ENCODE peak calls at places on chromosomes 3 and 15, in seven cellular contexts. One of them, this sample, is unnamed.

GRCh38 chr15:95377251-95377852 is 953.1 kb upstream of the NR2F2 start:
- DNase-seq in mucosa of descending colon: no peak
- DNase-seq in endothelial cell: no peak
- DNase-seq in NCI-H446: no peak
- DNase-seq in stimulated activated CD8-positive, alpha-beta memory T cell treated with anti-CD3 and anti-CD28 coated beads, Interleukin-15, amount 100 ng/mL, for 24 hours: no peak
- DNase-seq in effector CD4-positive, alpha-beta T cell: no peak
- DNase-seq in GM23248: no peak
- DNase-seq in this sample: no peak

GRCh38 chr3:49500408-49501257 is 30.6 kb downstream of the DAG1 start:
- DNase-seq in GM23248: peak
- DNase-seq in endothelial cell: no peak
- DNase-seq in mucosa of descending colon: no peak
- DNase-seq in NCI-H446: no peak
- DNase-seq in effector CD4-positive, alpha-beta T cell: no peak
- DNase-seq in stimulated activated CD8-positive, alpha-beta memory T cell treated with anti-CD3 and anti-CD28 coated beads, Interleukin-15, amount 100 ng/mL, for 24 hours: no peak
- DNase-seq in this sample: no peak

GRCh38 chr15:74295800-74296199 is 59.7 kb downstream of the CCDC33 start:
- DNase-seq in endothelial cell: no peak
- DNase-seq in stimulated activated CD8-positive, alpha-beta memory T cell treated with anti-CD3 and anti-CD28 coated beads, Interleukin-15, amount 100 ng/mL, for 24 hours: no peak
- DNase-seq in GM23248: no peak
- DNase-seq in NCI-H446: no peak
- DNase-seq in mucosa of descending colon: no peak
- DNase-seq in effector CD4-positive, alpha-beta T cell: no peak
- DNase-seq in this sample: no peak

GRCh38 chr15:67085237-67085817 is 19.9 kb downstream of the SMAD3 start:
- DNase-seq in stimulated activated CD8-positive, alpha-beta memory T cell treated with anti-CD3 and anti-CD28 coated beads, Interleukin-15, amount 100 ng/mL, for 24 hours: no peak
- DNase-seq in GM23248: peak
- DNase-seq in NCI-H446: no peak
- DNase-seq in mucosa of descending colon: no peak
- DNase-seq in effector CD4-positive, alpha-beta T cell: no peak
- DNase-seq in endothelial cell: no peak
- DNase-seq in this sample: no peak

GRCh38 chr3:16913264-16913580 is 28.5 kb downstream of the PLCL2 start:
- DNase-seq in effector CD4-positive, alpha-beta T cell: no peak
- DNase-seq in stimulated activated CD8-positive, alpha-beta memory T cell treated with anti-CD3 and anti-CD28 coated beads, Interleukin-15, amount 100 ng/mL, for 24 hours: no peak
- DNase-seq in GM23248: no peak
- DNase-seq in mucosa of descending colon: no peak
- DNase-seq in endothelial cell: no peak
- DNase-seq in NCI-H446: no peak
- DNase-seq in this sample: no peak

GRCh38 chr15:48191574-48192225 is at the start of gene CTXN2:
- DNase-seq in effector CD4-positive, alpha-beta T cell: no peak
- DNase-seq in stimulated activated CD8-positive, alpha-beta memory T cell treated with anti-CD3 and anti-CD28 coated beads, Interleukin-15, amount 100 ng/mL, for 24 hours: no peak
- DNase-seq in mucosa of descending colon: no peak
- DNase-seq in NCI-H446: no peak
- DNase-seq in GM23248: no peak
- DNase-seq in endothelial cell: peak
- DNase-seq in this sample: peak

GRCh38 chr3:105842943-105843342 is 25.9 kb downstream of the CBLB start:
- DNase-seq in endothelial cell: no peak
- DNase-seq in mucosa of descending colon: no peak
- DNase-seq in stimulated activated CD8-positive, alpha-beta memory T cell treated with anti-CD3 and anti-CD28 coated beads, Interleukin-15, amount 100 ng/mL, for 24 hours: no peak
- DNase-seq in effector CD4-positive, alpha-beta T cell: no peak
- DNase-seq in NCI-H446: peak
- DNase-seq in GM23248: no peak
- DNase-seq in this sample: no peak

GRCh38 chr3:46496745-46497555 is 826 bp upstream of the RTP3 start:
- DNase-seq in endothelial cell: peak
- DNase-seq in stimulated activated CD8-positive, alpha-beta memory T cell treated with anti-CD3 and anti-CD28 coated beads, Interleukin-15, amount 100 ng/mL, for 24 hours: no peak
- DNase-seq in effector CD4-positive, alpha-beta T cell: peak
- DNase-seq in NCI-H446: no peak
- DNase-seq in mucosa of descending colon: no peak
- DNase-seq in GM23248: peak
- DNase-seq in this sample: peak

GRCh38 chr15:77633913-77634265 is 1.2 kb upstream of the LINGO1 start:
- DNase-seq in GM23248: no peak
- DNase-seq in effector CD4-positive, alpha-beta T cell: no peak
- DNase-seq in NCI-H446: no peak
- DNase-seq in stimulated activated CD8-positive, alpha-beta memory T cell treated with anti-CD3 and anti-CD28 coated beads, Interleukin-15, amount 100 ng/mL, for 24 hours: no peak
- DNase-seq in endothelial cell: no peak
- DNase-seq in mucosa of descending colon: no peak
- DNase-seq in this sample: peak

GRCh38 chr15:85333132-85333831 is 47.1 kb upstream of the AKAP13 start:
- DNase-seq in stimulated activated CD8-positive, alpha-beta memory T cell treated with anti-CD3 and anti-CD28 coated beads, Interleukin-15, amount 100 ng/mL, for 24 hours: no peak
- DNase-seq in endothelial cell: no peak
- DNase-seq in GM23248: peak
- DNase-seq in NCI-H446: no peak
- DNase-seq in effector CD4-positive, alpha-beta T cell: no peak
- DNase-seq in mucosa of descending colon: no peak
- DNase-seq in this sample: no peak

GRCh38 chr15:96657096-96657495 is 326.6 kb downstream of the NR2F2 start:
- DNase-seq in stimulated activated CD8-positive, alpha-beta memory T cell treated with anti-CD3 and anti-CD28 coated beads, Interleukin-15, amount 100 ng/mL, for 24 hours: no peak
- DNase-seq in GM23248: no peak
- DNase-seq in endothelial cell: no peak
- DNase-seq in effector CD4-positive, alpha-beta T cell: no peak
- DNase-seq in NCI-H446: no peak
- DNase-seq in mucosa of descending colon: no peak
- DNase-seq in this sample: no peak

GRCh38 chr3:3127432-3128010 is 781 bp downstream of the TRNT1 start:
- DNase-seq in mucosa of descending colon: no peak
- DNase-seq in endothelial cell: no peak
- DNase-seq in effector CD4-positive, alpha-beta T cell: peak
- DNase-seq in stimulated activated CD8-positive, alpha-beta memory T cell treated with anti-CD3 and anti-CD28 coated beads, Interleukin-15, amount 100 ng/mL, for 24 hours: no peak
- DNase-seq in NCI-H446: no peak
- DNase-seq in GM23248: peak
- DNase-seq in this sample: peak

GRCh38 chr15:69668963-69669362 is 216.3 kb downstream of the RPLP1 start:
- DNase-seq in NCI-H446: no peak
- DNase-seq in stimulated activated CD8-positive, alpha-beta memory T cell treated with anti-CD3 and anti-CD28 coated beads, Interleukin-15, amount 100 ng/mL, for 24 hours: no peak
- DNase-seq in GM23248: no peak
- DNase-seq in effector CD4-positive, alpha-beta T cell: no peak
- DNase-seq in mucosa of descending colon: peak
- DNase-seq in endothelial cell: no peak
- DNase-seq in this sample: no peak

GRCh38 chr15:42696626-42697025 is 40.3 kb downstream of the CDAN1 start:
- DNase-seq in mucosa of descending colon: no peak
- DNase-seq in NCI-H446: no peak
- DNase-seq in effector CD4-positive, alpha-beta T cell: no peak
- DNase-seq in stimulated activated CD8-positive, alpha-beta memory T cell treated with anti-CD3 and anti-CD28 coated beads, Interleukin-15, amount 100 ng/mL, for 24 hours: no peak
- DNase-seq in endothelial cell: no peak
- DNase-seq in GM23248: no peak
- DNase-seq in this sample: no peak

GRCh38 chr15:58666957-58667356 is 82.5 kb downstream of the ADAM10 start:
- DNase-seq in effector CD4-positive, alpha-beta T cell: no peak
- DNase-seq in GM23248: peak
- DNase-seq in endothelial cell: no peak
- DNase-seq in mucosa of descending colon: no peak
- DNase-seq in NCI-H446: no peak
- DNase-seq in stimulated activated CD8-positive, alpha-beta memory T cell treated with anti-CD3 and anti-CD28 coated beads, Interleukin-15, amount 100 ng/mL, for 24 hours: no peak
- DNase-seq in this sample: no peak

GRCh38 chr3:120908803-120909601 is 997 bp downstream of the STXBP5L start:
- DNase-seq in effector CD4-positive, alpha-beta T cell: no peak
- DNase-seq in GM23248: peak
- DNase-seq in NCI-H446: no peak
- DNase-seq in stimulated activated CD8-positive, alpha-beta memory T cell treated with anti-CD3 and anti-CD28 coated beads, Interleukin-15, amount 100 ng/mL, for 24 hours: no peak
- DNase-seq in mucosa of descending colon: peak
- DNase-seq in endothelial cell: no peak
- DNase-seq in this sample: no peak

GRCh38 chr3:24303057-24303754 is 191.4 kb downstream of the THRB start:
- DNase-seq in mucosa of descending colon: no peak
- DNase-seq in stimulated activated CD8-positive, alpha-beta memory T cell treated with anti-CD3 and anti-CD28 coated beads, Interleukin-15, amount 100 ng/mL, for 24 hours: no peak
- DNase-seq in NCI-H446: no peak
- DNase-seq in endothelial cell: no peak
- DNase-seq in effector CD4-positive, alpha-beta T cell: no peak
- DNase-seq in GM23248: no peak
- DNase-seq in this sample: no peak

GRCh38 chr3:171088496-171088895 is 62.0 kb upstream of the SLC2A2 start:
- DNase-seq in effector CD4-positive, alpha-beta T cell: no peak
- DNase-seq in GM23248: no peak
- DNase-seq in endothelial cell: no peak
- DNase-seq in NCI-H446: no peak
- DNase-seq in stimulated activated CD8-positive, alpha-beta memory T cell treated with anti-CD3 and anti-CD28 coated beads, Interleukin-15, amount 100 ng/mL, for 24 hours: no peak
- DNase-seq in mucosa of descending colon: no peak
- DNase-seq in this sample: no peak

GRCh38 chr3:71206821-71207220 is 376.7 kb downstream of the FOXP1 start:
- DNase-seq in mucosa of descending colon: no peak
- DNase-seq in stimulated activated CD8-positive, alpha-beta memory T cell treated with anti-CD3 and anti-CD28 coated beads, Interleukin-15, amount 100 ng/mL, for 24 hours: no peak
- DNase-seq in GM23248: no peak
- DNase-seq in endothelial cell: no peak
- DNase-seq in effector CD4-positive, alpha-beta T cell: no peak
- DNase-seq in NCI-H446: no peak
- DNase-seq in this sample: no peak

GRCh38 chr3:192026656-192027055 is 565.7 kb downstream of the PYDC2 start:
- DNase-seq in NCI-H446: no peak
- DNase-seq in GM23248: no peak
- DNase-seq in mucosa of descending colon: no peak
- DNase-seq in effector CD4-positive, alpha-beta T cell: no peak
- DNase-seq in endothelial cell: no peak
- DNase-seq in stimulated activated CD8-positive, alpha-beta memory T cell treated with anti-CD3 and anti-CD28 coated beads, Interleukin-15, amount 100 ng/mL, for 24 hours: no peak
- DNase-seq in this sample: no peak

GRCh38 chr3:140007946-140008692 is 73.1 kb downstream of the CLSTN2 start:
- DNase-seq in effector CD4-positive, alpha-beta T cell: no peak
- DNase-seq in GM23248: no peak
- DNase-seq in endothelial cell: no peak
- DNase-seq in mucosa of descending colon: no peak
- DNase-seq in NCI-H446: peak
- DNase-seq in stimulated activated CD8-positive, alpha-beta memory T cell treated with anti-CD3 and anti-CD28 coated beads, Interleukin-15, amount 100 ng/mL, for 24 hours: no peak
- DNase-seq in this sample: no peak

GRCh38 chr3:152355744-152356665 is 87.3 kb downstream of the MBNL1 start:
- DNase-seq in effector CD4-positive, alpha-beta T cell: no peak
- DNase-seq in stimulated activated CD8-positive, alpha-beta memory T cell treated with anti-CD3 and anti-CD28 coated beads, Interleukin-15, amount 100 ng/mL, for 24 hours: no peak
- DNase-seq in NCI-H446: no peak
- DNase-seq in endothelial cell: no peak
- DNase-seq in mucosa of descending colon: no peak
- DNase-seq in GM23248: peak
- DNase-seq in this sample: no peak

GRCh38 chr15:77702211-77702957 is 69.7 kb upstream of the LINGO1 start:
- DNase-seq in stimulated activated CD8-positive, alpha-beta memory T cell treated with anti-CD3 and anti-CD28 coated beads, Interleukin-15, amount 100 ng/mL, for 24 hours: no peak
- DNase-seq in mucosa of descending colon: peak
- DNase-seq in effector CD4-positive, alpha-beta T cell: no peak
- DNase-seq in endothelial cell: peak
- DNase-seq in GM23248: peak
- DNase-seq in NCI-H446: no peak
- DNase-seq in this sample: peak

GRCh38 chr3:37592328-37592727 is 269.4 kb upstream of the CTDSPL start:
- DNase-seq in GM23248: no peak
- DNase-seq in endothelial cell: no peak
- DNase-seq in effector CD4-positive, alpha-beta T cell: no peak
- DNase-seq in stimulated activated CD8-positive, alpha-beta memory T cell treated with anti-CD3 and anti-CD28 coated beads, Interleukin-15, amount 100 ng/mL, for 24 hours: no peak
- DNase-seq in mucosa of descending colon: no peak
- DNase-seq in NCI-H446: no peak
- DNase-seq in this sample: no peak

GRCh38 chr15:88219623-88220022 is 36.9 kb downstream of the NTRK3 start:
- DNase-seq in endothelial cell: no peak
- DNase-seq in stimulated activated CD8-positive, alpha-beta memory T cell treated with anti-CD3 and anti-CD28 coated beads, Interleukin-15, amount 100 ng/mL, for 24 hours: no peak
- DNase-seq in mucosa of descending colon: no peak
- DNase-seq in NCI-H446: no peak
- DNase-seq in GM23248: no peak
- DNase-seq in effector CD4-positive, alpha-beta T cell: no peak
- DNase-seq in this sample: no peak

GRCh38 chr3:149276621-149277020 is 55.0 kb upstream of the CP start:
- DNase-seq in mucosa of descending colon: no peak
- DNase-seq in stimulated activated CD8-positive, alpha-beta memory T cell treated with anti-CD3 and anti-CD28 coated beads, Interleukin-15, amount 100 ng/mL, for 24 hours: no peak
- DNase-seq in GM23248: no peak
- DNase-seq in effector CD4-positive, alpha-beta T cell: no peak
- DNase-seq in endothelial cell: no peak
- DNase-seq in NCI-H446: no peak
- DNase-seq in this sample: no peak

GRCh38 chr3:129651316-129652202 is 45.1 kb upstream of the PLXND1 start:
- DNase-seq in GM23248: peak
- DNase-seq in endothelial cell: no peak
- DNase-seq in stimulated activated CD8-positive, alpha-beta memory T cell treated with anti-CD3 and anti-CD28 coated beads, Interleukin-15, amount 100 ng/mL, for 24 hours: no peak
- DNase-seq in effector CD4-positive, alpha-beta T cell: no peak
- DNase-seq in mucosa of descending colon: no peak
- DNase-seq in NCI-H446: peak
- DNase-seq in this sample: peak

GRCh38 chr3:52193059-52193458 is 4.9 kb upstream of the ALAS1 start:
- DNase-seq in GM23248: peak
- DNase-seq in stimulated activated CD8-positive, alpha-beta memory T cell treated with anti-CD3 and anti-CD28 coated beads, Interleukin-15, amount 100 ng/mL, for 24 hours: no peak
- DNase-seq in effector CD4-positive, alpha-beta T cell: no peak
- DNase-seq in endothelial cell: no peak
- DNase-seq in NCI-H446: no peak
- DNase-seq in mucosa of descending colon: no peak
- DNase-seq in this sample: no peak

GRCh38 chr3:55406666-55407425 is 80.3 kb downstream of the WNT5A start:
- DNase-seq in mucosa of descending colon: no peak
- DNase-seq in effector CD4-positive, alpha-beta T cell: no peak
- DNase-seq in GM23248: peak
- DNase-seq in stimulated activated CD8-positive, alpha-beta memory T cell treated with anti-CD3 and anti-CD28 coated beads, Interleukin-15, amount 100 ng/mL, for 24 hours: no peak
- DNase-seq in endothelial cell: no peak
- DNase-seq in NCI-H446: no peak
- DNase-seq in this sample: no peak

GRCh38 chr15:62118446-62118964 is 46.6 kb downstream of the C2CD4B start:
- DNase-seq in NCI-H446: no peak
- DNase-seq in endothelial cell: no peak
- DNase-seq in GM23248: peak
- DNase-seq in effector CD4-positive, alpha-beta T cell: no peak
- DNase-seq in mucosa of descending colon: no peak
- DNase-seq in stimulated activated CD8-positive, alpha-beta memory T cell treated with anti-CD3 and anti-CD28 coated beads, Interleukin-15, amount 100 ng/mL, for 24 hours: no peak
- DNase-seq in this sample: no peak

GRCh38 chr3:39132096-39133092 is 21.0 kb downstream of the CSRNP1 start:
- DNase-seq in endothelial cell: no peak
- DNase-seq in stimulated activated CD8-positive, alpha-beta memory T cell treated with anti-CD3 and anti-CD28 coated beads, Interleukin-15, amount 100 ng/mL, for 24 hours: no peak
- DNase-seq in GM23248: no peak
- DNase-seq in effector CD4-positive, alpha-beta T cell: no peak
- DNase-seq in NCI-H446: no peak
- DNase-seq in mucosa of descending colon: no peak
- DNase-seq in this sample: no peak

GRCh38 chr15:73190189-73190601 is 137.9 kb downstream of the NEO1 start:
- DNase-seq in NCI-H446: no peak
- DNase-seq in stimulated activated CD8-positive, alpha-beta memory T cell treated with anti-CD3 and anti-CD28 coated beads, Interleukin-15, amount 100 ng/mL, for 24 hours: no peak
- DNase-seq in mucosa of descending colon: no peak
- DNase-seq in GM23248: peak
- DNase-seq in endothelial cell: no peak
- DNase-seq in effector CD4-positive, alpha-beta T cell: no peak
- DNase-seq in this sample: no peak

GRCh38 chr3:132536442-132537153 is 60.5 kb upstream of the ACKR4 start:
- DNase-seq in NCI-H446: no peak
- DNase-seq in effector CD4-positive, alpha-beta T cell: no peak
- DNase-seq in endothelial cell: no peak
- DNase-seq in mucosa of descending colon: no peak
- DNase-seq in GM23248: peak
- DNase-seq in stimulated activated CD8-positive, alpha-beta memory T cell treated with anti-CD3 and anti-CD28 coated beads, Interleukin-15, amount 100 ng/mL, for 24 hours: no peak
- DNase-seq in this sample: no peak